ENCODE peak calls at places on chromosomes 4 and X, in eight cellular contexts. One of them, this sample, is unnamed.

GRCh38 chrX:68995780-68996551 is 167.1 kb downstream of the EFNB1 start:
- DNase-seq in cardiac muscle cell: peak; percentile 92
- DNase-seq in choroid plexus epithelial cell: peak; percentile 54
- DNase-seq in foreskin fibroblast: peak; percentile 10
- DNase-seq in right atrium auricular region: no peak
- DNase-seq in H9: peak; percentile 10
- DNase-seq in IMR-90: peak; percentile 78
- DNase-seq in H1: no peak
- DNase-seq in this sample: no peak

GRCh38 chr4:128502818-128503527 is 215.4 kb upstream of the PGRMC2 start:
- DNase-seq in cardiac muscle cell: peak; percentile 12
- DNase-seq in choroid plexus epithelial cell: no peak
- DNase-seq in foreskin fibroblast: no peak
- DNase-seq in right atrium auricular region: no peak
- DNase-seq in H9: no peak
- DNase-seq in IMR-90: no peak
- DNase-seq in H1: no peak
- DNase-seq in this sample: no peak

GRCh38 chrX:64206556-64207162 is 1.2 kb upstream of the AMER1 start:
- DNase-seq in cardiac muscle cell: peak; percentile 70
- DNase-seq in choroid plexus epithelial cell: peak; percentile 30
- DNase-seq in foreskin fibroblast: peak; percentile 8
- DNase-seq in right atrium auricular region: no peak
- DNase-seq in H9: no peak
- DNase-seq in IMR-90: peak; percentile 55
- DNase-seq in H1: no peak
- DNase-seq in this sample: no peak

GRCh38 chrX:78708171-78708570 is 39.3 kb upstream of the LPAR4 start:
- DNase-seq in cardiac muscle cell: peak; percentile 63
- DNase-seq in choroid plexus epithelial cell: peak; percentile 72
- DNase-seq in foreskin fibroblast: peak; percentile 64
- DNase-seq in right atrium auricular region: no peak
- DNase-seq in H9: peak; percentile 46
- DNase-seq in IMR-90: peak; percentile 41
- DNase-seq in H1: peak; percentile 5
- DNase-seq in this sample: no peak

GRCh38 chr4:14308229-14308651 is 680.7 kb upstream of the BOD1L1 start:
- DNase-seq in cardiac muscle cell: no peak
- DNase-seq in choroid plexus epithelial cell: no peak
- DNase-seq in foreskin fibroblast: no peak
- DNase-seq in right atrium auricular region: no peak
- DNase-seq in H9: no peak
- DNase-seq in IMR-90: no peak
- DNase-seq in H1: no peak
- DNase-seq in this sample: no peak

GRCh38 chrX:147174596-147174995 is 360.1 kb upstream of the CXorf51A start:
- DNase-seq in cardiac muscle cell: no peak
- DNase-seq in choroid plexus epithelial cell: no peak
- DNase-seq in foreskin fibroblast: no peak
- DNase-seq in right atrium auricular region: no peak
- DNase-seq in H9: peak; percentile 67
- DNase-seq in IMR-90: no peak
- DNase-seq in H1: peak; percentile 1
- DNase-seq in this sample: no peak

GRCh38 chr4:152448806-152449205 is 87.1 kb downstream of the FBXW7 start:
- DNase-seq in cardiac muscle cell: no peak
- DNase-seq in choroid plexus epithelial cell: no peak
- DNase-seq in foreskin fibroblast: no peak
- DNase-seq in right atrium auricular region: no peak
- DNase-seq in H9: no peak
- DNase-seq in IMR-90: no peak
- DNase-seq in H1: no peak
- DNase-seq in this sample: no peak

GRCh38 chrX:115364625-115365024 is 75.1 kb downstream of the LUZP4 start:
- DNase-seq in cardiac muscle cell: no peak
- DNase-seq in choroid plexus epithelial cell: peak; percentile 32
- DNase-seq in foreskin fibroblast: no peak
- DNase-seq in right atrium auricular region: no peak
- DNase-seq in H9: no peak
- DNase-seq in IMR-90: peak; percentile 21
- DNase-seq in H1: no peak
- DNase-seq in this sample: no peak

GRCh38 chr4:93317046-93317445 is 511.5 kb upstream of the ATOH1 start:
- DNase-seq in cardiac muscle cell: no peak
- DNase-seq in choroid plexus epithelial cell: no peak
- DNase-seq in foreskin fibroblast: no peak
- DNase-seq in right atrium auricular region: no peak
- DNase-seq in H9: no peak
- DNase-seq in IMR-90: no peak
- DNase-seq in H1: no peak
- DNase-seq in this sample: no peak

GRCh38 chrX:69016220-69016941 is 148.9 kb downstream of the PJA1 start:
- DNase-seq in cardiac muscle cell: no peak
- DNase-seq in choroid plexus epithelial cell: no peak
- DNase-seq in foreskin fibroblast: no peak
- DNase-seq in right atrium auricular region: peak; percentile 52
- DNase-seq in H9: no peak
- DNase-seq in IMR-90: no peak
- DNase-seq in H1: no peak
- DNase-seq in this sample: no peak

GRCh38 chrX:48083706-48084105 is 12.3 kb upstream of the ZNF630 start:
- DNase-seq in cardiac muscle cell: no peak
- DNase-seq in choroid plexus epithelial cell: no peak
- DNase-seq in foreskin fibroblast: no peak
- DNase-seq in right atrium auricular region: no peak
- DNase-seq in H9: no peak
- DNase-seq in IMR-90: no peak
- DNase-seq in H1: no peak
- DNase-seq in this sample: no peak

GRCh38 chr4:54647070-54647469 is 10.7 kb upstream of the KIT start:
- DNase-seq in cardiac muscle cell: no peak
- DNase-seq in choroid plexus epithelial cell: no peak
- DNase-seq in foreskin fibroblast: no peak
- DNase-seq in right atrium auricular region: no peak
- DNase-seq in H9: no peak
- DNase-seq in IMR-90: no peak
- DNase-seq in H1: no peak
- DNase-seq in this sample: no peak

GRCh38 chr4:37914539-37914938 is 23.7 kb downstream of the TBC1D1 start:
- DNase-seq in cardiac muscle cell: no peak
- DNase-seq in choroid plexus epithelial cell: no peak
- DNase-seq in foreskin fibroblast: no peak
- DNase-seq in right atrium auricular region: no peak
- DNase-seq in H9: no peak
- DNase-seq in IMR-90: no peak
- DNase-seq in H1: no peak
- DNase-seq in this sample: no peak

GRCh38 chr4:5204781-5205180 is 153.5 kb downstream of the STK32B start:
- DNase-seq in cardiac muscle cell: no peak
- DNase-seq in choroid plexus epithelial cell: no peak
- DNase-seq in foreskin fibroblast: no peak
- DNase-seq in right atrium auricular region: no peak
- DNase-seq in H9: no peak
- DNase-seq in IMR-90: no peak
- DNase-seq in H1: no peak
- DNase-seq in this sample: no peak

GRCh38 chrX:49186125-49187027 is at the start of gene PRICKLE3:
- DNase-seq in cardiac muscle cell: peak; percentile 60
- DNase-seq in choroid plexus epithelial cell: peak; percentile 44
- DNase-seq in foreskin fibroblast: peak; percentile 84
- DNase-seq in right atrium auricular region: peak; percentile 83
- DNase-seq in H9: peak; percentile 84
- DNase-seq in IMR-90: peak; percentile 29
- DNase-seq in H1: no peak
- DNase-seq in this sample: peak; percentile 68

GRCh38 chr4:95165926-95166524 is 382.7 kb downstream of the UNC5C start:
- DNase-seq in cardiac muscle cell: peak; percentile 87
- DNase-seq in choroid plexus epithelial cell: peak; percentile 86
- DNase-seq in foreskin fibroblast: peak; percentile 72
- DNase-seq in right atrium auricular region: no peak
- DNase-seq in H9: no peak
- DNase-seq in IMR-90: peak; percentile 65
- DNase-seq in H1: no peak
- DNase-seq in this sample: no peak
- TF ChIP-seq CTCF in cardiac muscle cell: peak; percentile 50
- TF ChIP-seq CTCF in choroid plexus epithelial cell: peak; percentile 60
- TF ChIP-seq CTCF in foreskin fibroblast: peak; percentile 44
- TF ChIP-seq CTCF in right atrium auricular region: peak; percentile 79
- TF ChIP-seq CTCF in H9: peak; percentile 77
- TF ChIP-seq CTCF in IMR-90: peak; percentile 70
- TF ChIP-seq CTCF in H1: no peak
- TF ChIP-seq CTCF in this sample: peak; percentile 34

GRCh38 chr4:171430495-171430894 is 382.7 kb upstream of the GALNTL6 start:
- DNase-seq in cardiac muscle cell: no peak
- DNase-seq in choroid plexus epithelial cell: no peak
- DNase-seq in foreskin fibroblast: no peak
- DNase-seq in right atrium auricular region: no peak
- DNase-seq in H9: no peak
- DNase-seq in IMR-90: no peak
- DNase-seq in H1: no peak
- DNase-seq in this sample: no peak

GRCh38 chr4:171432536-171432935 is 380.7 kb upstream of the GALNTL6 start:
- DNase-seq in cardiac muscle cell: no peak
- DNase-seq in choroid plexus epithelial cell: no peak
- DNase-seq in foreskin fibroblast: no peak
- DNase-seq in right atrium auricular region: no peak
- DNase-seq in H9: no peak
- DNase-seq in IMR-90: no peak
- DNase-seq in H1: no peak
- DNase-seq in this sample: no peak

GRCh38 chr4:171433674-171434073 is 379.5 kb upstream of the GALNTL6 start:
- DNase-seq in cardiac muscle cell: no peak
- DNase-seq in choroid plexus epithelial cell: no peak
- DNase-seq in foreskin fibroblast: no peak
- DNase-seq in right atrium auricular region: no peak
- DNase-seq in H9: no peak
- DNase-seq in IMR-90: no peak
- DNase-seq in H1: no peak
- DNase-seq in this sample: no peak
- TF ChIP-seq CTCF in cardiac muscle cell: no peak
- TF ChIP-seq CTCF in choroid plexus epithelial cell: no peak
- TF ChIP-seq CTCF in foreskin fibroblast: no peak
- TF ChIP-seq CTCF in right atrium auricular region: peak; percentile 33
- TF ChIP-seq CTCF in H9: peak; percentile 33
- TF ChIP-seq CTCF in IMR-90: no peak
- TF ChIP-seq CTCF in H1: no peak
- TF ChIP-seq CTCF in this sample: no peak

DNA sequence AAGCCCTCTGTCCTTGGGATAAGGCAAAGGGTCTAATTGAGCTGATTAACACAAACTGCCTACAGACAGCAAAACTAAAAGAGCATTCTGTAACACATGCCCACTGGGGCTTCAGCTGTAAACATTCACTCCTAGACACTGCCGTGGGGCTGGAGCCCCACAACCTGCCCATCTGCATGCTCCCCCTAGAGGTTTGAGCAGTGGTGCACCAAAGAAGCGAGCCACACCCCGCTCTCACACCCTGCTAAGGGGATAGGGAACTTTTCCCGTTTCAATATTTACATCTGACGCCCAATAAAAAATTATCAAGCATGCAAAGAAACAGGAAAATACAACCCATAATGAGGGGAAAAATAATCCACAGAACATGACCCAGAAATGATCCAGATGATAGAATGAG is 46.9 kb upstream of the HSD17B10 start:
- DNase-seq in cardiac muscle cell: no peak
- DNase-seq in choroid plexus epithelial cell: no peak
- DNase-seq in foreskin fibroblast: peak; percentile 19
- DNase-seq in right atrium auricular region: no peak
- DNase-seq in H9: peak; percentile 32
- DNase-seq in IMR-90: no peak
- DNase-seq in H1: no peak
- DNase-seq in this sample: no peak
- TF ChIP-seq CTCF in cardiac muscle cell: peak; percentile 38
- TF ChIP-seq CTCF in choroid plexus epithelial cell: peak; percentile 55
- TF ChIP-seq CTCF in foreskin fibroblast: peak; percentile 34
- TF ChIP-seq CTCF in right atrium auricular region: peak; percentile 19
- TF ChIP-seq CTCF in H9: peak; percentile 54
- TF ChIP-seq CTCF in IMR-90: peak; percentile 37
- TF ChIP-seq CTCF in H1: peak; percentile 44
- TF ChIP-seq CTCF in this sample: no peak

GRCh38 chr4:7640136-7640535 is 205.4 kb upstream of the PSAPL1 start:
- DNase-seq in cardiac muscle cell: no peak
- DNase-seq in choroid plexus epithelial cell: no peak
- DNase-seq in foreskin fibroblast: no peak
- DNase-seq in right atrium auricular region: no peak
- DNase-seq in H9: no peak
- DNase-seq in IMR-90: no peak
- DNase-seq in H1: no peak
- DNase-seq in this sample: no peak

GRCh38 chr4:7637139-7637538 is 202.4 kb upstream of the PSAPL1 start:
- DNase-seq in cardiac muscle cell: no peak
- DNase-seq in choroid plexus epithelial cell: no peak
- DNase-seq in foreskin fibroblast: no peak
- DNase-seq in right atrium auricular region: no peak
- DNase-seq in H9: no peak
- DNase-seq in IMR-90: no peak
- DNase-seq in H1: no peak
- DNase-seq in this sample: no peak

GRCh38 chr4:7638463-7638862 is 203.7 kb upstream of the PSAPL1 start:
- DNase-seq in cardiac muscle cell: no peak
- DNase-seq in choroid plexus epithelial cell: no peak
- DNase-seq in foreskin fibroblast: no peak
- DNase-seq in right atrium auricular region: no peak
- DNase-seq in H9: no peak
- DNase-seq in IMR-90: no peak
- DNase-seq in H1: no peak
- DNase-seq in this sample: no peak

GRCh38 chr4:7637971-7638370 is 203.2 kb upstream of the PSAPL1 start:
- DNase-seq in cardiac muscle cell: no peak
- DNase-seq in choroid plexus epithelial cell: no peak
- DNase-seq in foreskin fibroblast: no peak
- DNase-seq in right atrium auricular region: no peak
- DNase-seq in H9: no peak
- DNase-seq in IMR-90: no peak
- DNase-seq in H1: no peak
- DNase-seq in this sample: no peak

DNA sequence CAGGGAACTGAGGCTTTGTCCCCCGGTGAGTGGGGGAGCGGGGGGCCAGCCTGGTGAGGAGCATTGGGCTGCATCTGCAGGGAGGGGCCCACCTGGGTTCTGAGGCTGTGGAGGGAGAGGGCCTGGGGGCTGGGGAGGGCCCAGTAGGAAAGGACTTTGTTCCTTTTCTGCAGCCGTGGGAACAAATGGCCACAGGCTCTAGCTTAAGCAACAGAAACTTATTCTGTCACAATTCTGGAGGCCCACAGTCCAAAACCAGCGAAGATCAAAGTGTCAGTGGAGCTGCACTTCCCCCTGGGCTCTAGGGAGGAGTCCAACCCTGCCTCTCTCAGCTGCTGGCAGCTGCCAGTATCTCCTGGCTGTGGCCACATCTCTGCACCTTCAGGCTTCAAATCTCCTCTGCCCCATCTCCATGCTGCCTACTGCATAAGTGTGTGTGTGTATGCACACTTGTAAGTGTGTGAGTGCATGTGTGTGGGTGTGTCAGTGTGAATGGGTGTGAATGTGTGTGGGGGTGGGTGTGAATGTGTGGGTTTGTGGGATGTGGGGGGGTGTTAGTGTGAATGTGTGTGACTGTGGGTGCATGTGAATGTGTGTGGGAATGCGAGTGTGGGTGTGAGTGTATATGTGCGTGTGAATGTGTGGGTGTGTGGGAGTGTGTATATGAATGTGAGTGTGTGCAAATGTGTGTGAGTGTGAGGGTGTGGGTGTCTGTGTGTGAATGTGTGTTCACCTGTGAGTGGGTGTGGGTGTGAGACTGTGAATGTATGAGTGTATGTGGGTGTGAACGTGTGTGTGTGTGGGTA is 204.5 kb upstream of the PSAPL1 start:
- DNase-seq in cardiac muscle cell: no peak
- DNase-seq in choroid plexus epithelial cell: no peak
- DNase-seq in foreskin fibroblast: no peak
- DNase-seq in right atrium auricular region: no peak
- DNase-seq in H9: no peak
- DNase-seq in IMR-90: no peak
- DNase-seq in H1: no peak
- DNase-seq in this sample: no peak
- TF ChIP-seq CTCF in cardiac muscle cell: no peak
- TF ChIP-seq CTCF in choroid plexus epithelial cell: no peak
- TF ChIP-seq CTCF in foreskin fibroblast: no peak
- TF ChIP-seq CTCF in right atrium auricular region: no peak
- TF ChIP-seq CTCF in H9: no peak
- TF ChIP-seq CTCF in IMR-90: no peak
- TF ChIP-seq CTCF in H1: no peak
- TF ChIP-seq CTCF in this sample: no peak